ENCODE peak calls at places on chromosomes 11 and 22, in nine cellular contexts. J is fibroblast of lung; G is fibroblast of the aortic adventitia; H is lower leg skin; C is progenitor cell of endocrine pancreas; A is CD4-positive, alpha-beta T cell; D is PC-3; L is Calu3; X is GM10248. W is an unnamed sample.

GRCh38 chr22:19959043-19959586 is 17.5 kb upstream of the TXNRD2 start:
- DNase-seq in J (peak; percentile 54), G (peak; percentile 56), H (no peak), C (peak; percentile 95), A (no peak), D (no peak), L (peak; percentile 89), X (no peak), W (no peak)

GRCh38 chr11:112795142-112795815 is 165.9 kb upstream of the NCAM1 start:
- DNase-seq in J (peak; percentile 20), G (peak; percentile 67), H (no peak), C (no peak), A (no peak), D (peak; percentile 70), L (peak; percentile 70), X (peak; percentile 67), W (no peak)

GRCh38 chr11:39741066-39741465 is 1718.4 kb downstream of the LRRC4C start:
- DNase-seq in J (no peak), G (no peak), H (no peak), C (no peak), A (no peak), D (peak; percentile 67), L (no peak), X (no peak), W (no peak)

GRCh38 chr11:95668113-95668512 is 121.5 kb downstream of the FAM76B start:
- DNase-seq in J (peak; percentile 26), G (no peak), H (no peak), C (no peak), A (no peak), D (no peak), L (no peak), X (no peak), W (no peak)

GRCh38 chr11:19680824-19681368 is 31.7 kb upstream of the NAV2 start:
- DNase-seq in J (no peak), G (peak; percentile 34), H (no peak), C (no peak), A (no peak), D (peak; percentile 20), L (no peak), X (no peak), W (no peak)

GRCh38 chr11:122954455-122954854 is 27.2 kb downstream of the BSX start:
- DNase-seq in J (no peak), G (no peak), H (no peak), C (no peak), A (no peak), D (no peak), L (no peak), X (no peak), W (no peak)

GRCh38 chr11:44469412-44469811 is 96.1 kb upstream of the CD82 start:
- DNase-seq in J (no peak), G (no peak), H (no peak), C (no peak), A (no peak), D (no peak), L (no peak), X (no peak), W (no peak)

GRCh38 chr11:3220101-3220500 is 1.5 kb upstream of the MRGPRG start:
- DNase-seq in J (no peak), G (no peak), H (no peak), C (no peak), A (no peak), D (no peak), L (no peak), X (no peak), W (no peak)

GRCh38 chr11:31813242-31813960 is 2.3 kb upstream of the PAX6 start:
- DNase-seq in J (no peak), G (no peak), H (no peak), C (no peak), A (no peak), D (peak; percentile 29), L (no peak), X (no peak), W (no peak)

GRCh38 chr11:2808850-2809847 is 76.4 kb downstream of the CDKN1C start:
- DNase-seq in J (no peak), G (no peak), H (no peak), C (no peak), A (no peak), D (no peak), L (no peak), X (no peak), W (no peak)

GRCh38 chr22:31083377-31083768 is 2.3 kb downstream of the SMTN start:
- DNase-seq in J (no peak), G (no peak), H (no peak), C (no peak), A (no peak), D (no peak), L (no peak), X (no peak), W (no peak)

GRCh38 chr11:8933931-8934330 is 1.2 kb upstream of the C11orf16 start:
- DNase-seq in J (no peak), G (no peak), H (no peak), C (no peak), A (no peak), D (no peak), L (no peak), X (no peak), W (no peak)
- TF ChIP-seq CTCF in J (no peak), G (peak; percentile 16), H (no peak), C (peak; percentile 22), A (no peak), D (no peak), L (no peak), X (no peak), W (no peak)

GRCh38 chr11:76674517-76675400 is 4.2 kb upstream of the LRRC32 start:
- DNase-seq in J (no peak), G (no peak), H (no peak), C (no peak), A (no peak), D (no peak), L (no peak), X (peak; percentile 62), W (no peak)
- TF ChIP-seq CTCF in J (no peak), G (peak; percentile 20), H (no peak), C (no peak), A (no peak), D (no peak), L (no peak), X (no peak), W (no peak)

DNA sequence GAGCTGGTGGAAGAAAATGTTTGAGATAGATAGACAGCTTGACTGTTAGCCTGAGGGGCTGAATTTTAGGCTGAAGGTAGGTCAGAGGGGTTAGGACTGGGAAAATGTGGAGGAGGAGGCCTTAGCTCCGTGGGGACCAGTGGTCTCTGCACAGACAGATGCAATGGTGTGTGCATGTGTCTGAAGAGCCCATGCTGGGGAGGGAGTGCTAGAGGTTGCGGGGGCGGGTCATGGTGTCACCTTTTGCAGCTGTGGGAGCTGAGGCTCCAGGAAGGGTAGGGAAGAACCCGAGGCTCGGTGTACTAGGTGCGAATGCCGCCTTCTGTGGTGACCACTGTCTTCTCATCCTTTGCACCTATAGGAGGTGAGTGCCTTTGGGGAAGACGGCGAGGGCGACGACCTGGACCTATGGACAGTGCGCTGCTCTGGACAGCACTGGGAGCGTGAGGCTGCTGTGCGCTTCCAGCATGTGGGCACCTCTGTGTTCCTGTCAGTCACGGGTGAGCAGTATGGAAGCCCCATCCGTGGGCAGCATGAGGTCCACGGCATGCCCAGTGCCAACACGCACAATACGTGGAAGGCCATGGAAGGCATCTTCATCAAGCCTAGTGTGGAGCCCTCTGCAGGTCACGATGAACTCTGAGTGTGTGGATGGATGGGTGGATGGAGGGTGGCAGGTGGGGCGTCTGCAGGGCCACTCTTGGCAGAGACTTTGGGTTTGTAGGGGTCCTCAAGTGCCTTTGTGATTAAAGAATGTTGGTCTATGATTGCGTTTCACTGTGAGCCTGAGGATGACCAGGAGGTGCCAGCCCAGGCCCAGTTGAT is 1.6 kb downstream of the SDF2L1 start:
- DNase-seq in J (no peak), G (no peak), H (no peak), C (no peak), A (no peak), D (no peak), L (no peak), X (no peak), W (no peak)
- TF ChIP-seq CTCF in J (no peak), G (no peak), H (no peak), C (no peak), A (no peak), D (peak; percentile 32), L (no peak), X (peak; percentile 39), W (peak; percentile 12)

DNA sequence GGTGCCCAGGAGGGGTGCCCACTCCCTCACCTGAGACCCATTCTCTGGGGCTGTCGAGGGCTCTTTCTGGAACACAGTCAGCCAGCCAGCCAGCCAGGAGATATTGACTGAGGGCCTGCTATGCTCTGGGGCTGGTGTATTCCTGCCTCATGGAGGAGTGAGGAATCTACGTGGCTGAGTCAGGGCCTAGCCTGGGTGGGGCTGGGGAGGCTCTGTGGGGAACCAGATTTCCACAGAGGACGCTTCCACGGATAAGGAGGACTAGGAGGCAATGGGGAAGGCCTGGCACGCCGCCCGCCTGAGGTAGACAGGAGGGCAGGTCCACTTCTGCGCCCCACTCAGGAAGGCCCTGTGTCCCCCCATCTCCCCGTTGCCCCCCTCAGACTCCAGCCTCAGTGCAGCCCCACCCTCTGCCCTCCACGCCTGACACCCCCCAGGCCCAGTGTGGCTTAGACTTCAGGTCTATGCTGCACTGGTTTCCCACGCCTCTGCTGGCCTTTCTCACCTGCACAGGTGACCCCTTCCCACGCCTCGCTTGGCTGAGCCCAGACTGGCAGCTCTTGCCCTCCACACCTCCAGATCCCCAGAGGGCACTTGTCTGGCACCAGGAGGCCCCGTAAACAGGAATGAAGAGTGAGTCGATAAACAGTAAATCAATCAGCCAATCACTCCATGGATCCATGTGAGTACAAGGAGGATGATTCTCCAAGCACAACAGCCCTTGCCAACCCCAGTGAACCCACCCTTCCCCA is 37.5 kb downstream of the MACROD1 start:
- DNase-seq in J (no peak), G (no peak), H (no peak), C (no peak), A (no peak), D (no peak), L (no peak), X (no peak), W (no peak)
- TF ChIP-seq CTCF in J (no peak), G (no peak), H (no peak), C (no peak), A (no peak), D (no peak), L (no peak), X (no peak), W (no peak)